ENCODE peak calls at places on chromosome 19, in four cellular contexts. C, V, T and B are unnamed samples.
A peak's percentile ranks its signal among the peaks of the same experiment; 100 is the strongest.

GRCh38 chr19:18366027-18366435 is 19.9 kb upstream of the GDF15 start:
- DNase-seq in T (no peak), C (no peak), V (no peak), B (no peak)

GRCh38 chr19:52155596-52156359 is 15.6 kb downstream of the ZNF836 start:
- DNase-seq in C (no peak), V (no peak), T (no peak), B (no peak)

GRCh38 chr19:55005684-55006488 is 32.2 kb downstream of the GP6 start:
- DNase-seq in T (peak; percentile 4), V (no peak), C (no peak), B (no peak)

GRCh38 chr19:1648156-1648925 is 4.1 kb downstream of the TCF3 start:
- DNase-seq in C (no peak), V (no peak), T (no peak), B (no peak)

GRCh38 chr19:1445185-1445931 is 4.6 kb upstream of the APC2 start:
- DNase-seq in C (peak; percentile 70), T (peak; percentile 57), V (peak; percentile 46), B (peak; percentile 67)

GRCh38 chr19:12733369-12733896 is 1.1 kb downstream of the TRIR start:
- DNase-seq in V (no peak), T (no peak), C (no peak), B (no peak)

GRCh38 chr19:44587863-44588752 is 25.3 kb upstream of the IGSF23 start:
- DNase-seq in V (no peak), C (no peak), T (no peak), B (peak; percentile 71)

GRCh38 chr19:12720851-12721655 is 2.7 kb downstream of the TNPO2 start:
- DNase-seq in C (peak; percentile 54), V (no peak), T (no peak), B (no peak)

GRCh38 chr19:52590728-52591127 is 20.6 kb downstream of the ZNF701 start:
- DNase-seq in C (no peak), T (no peak), V (no peak), B (no peak)

GRCh38 chr19:35774274-35775045 is 904 bp upstream of the ARHGAP33 start:
- DNase-seq in V (no peak), T (no peak), C (no peak), B (no peak)

GRCh38 chr19:328025-328505 is 16.5 kb downstream of the MIER2 start:
- DNase-seq in V (no peak), C (no peak), T (no peak), B (no peak)

GRCh38 chr19:674282-675151 is 1.7 kb upstream of the FSTL3 start:
- DNase-seq in V (no peak), T (no peak), C (no peak), B (no peak)

GRCh38 chr19:16274466-16274865 is 50.2 kb upstream of the KLF2 start:
- DNase-seq in V (no peak), T (no peak), C (no peak), B (no peak)

GRCh38 chr19:35901854-35902661 is at the start of gene HCST:
- DNase-seq in T (no peak), V (no peak), C (peak; percentile 39), B (no peak)

GRCh38 chr19:33905937-33906577 is 109.4 kb downstream of the KCTD15 start:
- DNase-seq in C (peak; percentile 83), T (no peak), V (peak; percentile 80), B (no peak)

DNA sequence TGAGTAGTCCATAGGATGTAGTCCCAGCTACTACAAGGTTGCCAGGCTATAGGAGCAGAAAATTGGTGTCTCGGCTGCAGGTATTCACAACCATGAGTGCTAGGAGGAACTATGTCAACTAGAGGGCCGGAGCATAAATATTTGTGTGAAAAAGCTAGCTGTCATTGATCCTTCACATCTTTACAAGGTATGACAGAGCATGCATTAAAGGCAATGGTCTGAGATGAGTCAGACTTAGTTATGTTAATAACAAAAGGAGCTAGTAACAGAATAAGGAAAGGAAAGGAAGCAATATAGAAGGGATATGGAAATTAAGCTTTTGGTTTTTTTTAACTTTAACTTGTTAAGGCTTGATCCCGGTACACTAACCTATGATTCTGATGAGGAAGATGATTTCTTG is 40.9 kb upstream of the PSG9 start:
- DNase-seq in T (no peak), C (no peak), V (no peak), B (no peak)
- H3K27me3 ChIP-seq in T (peaks cover 3% of the 10 kb centered on the region), C (no peaks in the 10 kb centered on the region), V (no peaks in the 10 kb centered on the region), B (no peaks in the 10 kb centered on the region)

GRCh38 chr19:50326101-50326664 is 3.0 kb downstream of the KCNC3 start:
- DNase-seq in V (no peak), C (no peak), T (no peak), B (no peak)
- H3K4me3 ChIP-seq in V (peak overlapping the region; percentile 20), C (no peak overlapping the region), T (no peak overlapping the region), B (no peak overlapping the region)

GRCh38 chr19:29529646-29530548 is 4.1 kb downstream of the VSTM2B start:
- DNase-seq in V (no peak), C (no peak), T (no peak), B (no peak)
- H3K27me3 ChIP-seq in V (peaks cover 54% of the 10 kb centered on the region), C (peaks cover 63% of the 10 kb centered on the region), T (peaks cover 10% of the 10 kb centered on the region), B (peaks cover 50% of the 10 kb centered on the region)

GRCh38 chr19:3142292-3142670 is 6.4 kb downstream of the GNA15 start:
- DNase-seq in C (peak; percentile 21), V (no peak), T (no peak), B (peak; percentile 87)
- H3K4me3 ChIP-seq in C (no peak overlapping the region), V (no peak overlapping the region), T (no peak overlapping the region), B (no peak overlapping the region)

DNA sequence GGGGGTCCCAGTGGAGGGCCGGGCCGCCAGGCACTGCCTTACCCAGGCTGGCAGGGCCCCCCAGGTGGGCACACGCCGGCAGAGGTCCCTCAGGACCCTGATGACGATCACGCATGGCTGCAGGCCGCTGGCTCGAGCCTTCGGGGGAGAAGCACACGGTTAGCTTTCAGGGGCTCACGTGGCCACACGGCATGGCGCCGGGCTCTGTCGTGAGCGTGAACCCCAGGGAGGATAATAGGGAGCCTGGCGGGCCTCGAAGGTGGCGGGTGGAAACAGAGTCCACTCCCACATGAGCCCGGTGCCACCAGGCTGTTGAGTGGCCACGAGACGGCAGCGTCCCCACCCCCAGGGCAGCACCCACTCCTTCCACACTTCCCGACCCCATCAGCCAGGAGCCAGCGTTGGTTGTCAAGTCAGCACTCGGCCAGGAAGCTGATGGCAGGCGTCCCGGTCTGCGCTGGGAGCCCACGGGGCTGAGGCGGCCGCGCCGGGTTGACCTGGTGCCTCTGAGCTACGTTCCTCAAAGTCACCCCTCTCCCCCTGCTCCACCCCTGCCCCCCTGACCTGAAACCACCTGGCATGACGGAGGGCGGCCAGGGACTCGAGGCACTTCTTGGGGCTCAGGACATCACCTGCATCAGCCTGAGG is 24.7 kb upstream of the MATK start:
- DNase-seq in C (no peak), T (no peak), V (no peak), B (no peak)
- H3K27me3 ChIP-seq in C (no peaks in the 10 kb centered on the region), T (no peaks in the 10 kb centered on the region), V (no peaks in the 10 kb centered on the region), B (peaks cover 22% of the 10 kb centered on the region)

GRCh38 chr19:4598712-4599111 is 39.2 kb upstream of the SEMA6B start:
- DNase-seq in T (no peak), V (no peak), C (no peak), B (no peak)

GRCh38 chr19:4600082-4600481 is 39.2 kb upstream of the TNFAIP8L1 start:
- DNase-seq in V (no peak), C (no peak), T (no peak), B (no peak)

GRCh38 chr19:4597278-4597974 is 37.9 kb upstream of the SEMA6B start:
- DNase-seq in C (no peak), T (no peak), V (no peak), B (no peak)

GRCh38 chr19:4596033-4596904 is 36.8 kb upstream of the SEMA6B start:
- DNase-seq in C (no peak), T (no peak), V (no peak), B (no peak)

GRCh38 chr19:4597975-4598671 is 38.6 kb upstream of the SEMA6B start:
- DNase-seq in V (no peak), T (peak; percentile 24), C (no peak), B (no peak)
- H3K4me3 ChIP-seq in V (peak overlapping the region; percentile 14), T (no peak overlapping the region), C (no peak overlapping the region), B (no peak overlapping the region)

GRCh38 chr19:29084266-29084665 is 128.7 kb downstream of the UQCRFS1 start:
- DNase-seq in V (no peak), C (no peak), T (no peak), B (no peak)

GRCh38 chr19:29088761-29089160 is 124.2 kb downstream of the UQCRFS1 start:
- DNase-seq in V (no peak), T (no peak), C (no peak), B (no peak)

GRCh38 chr19:29086182-29086581 is 126.8 kb downstream of the UQCRFS1 start:
- DNase-seq in T (no peak), C (no peak), V (no peak), B (no peak)

GRCh38 chr19:29085630-29086029 is 127.3 kb downstream of the UQCRFS1 start:
- DNase-seq in T (no peak), V (no peak), C (no peak), B (no peak)

GRCh38 chr19:29086646-29087045 is 126.3 kb downstream of the UQCRFS1 start:
- DNase-seq in C (no peak), V (no peak), T (no peak), B (no peak)
- H3K27me3 ChIP-seq in C (no peaks in the 10 kb centered on the region), V (no peaks in the 10 kb centered on the region), T (no peaks in the 10 kb centered on the region), B (no peaks in the 10 kb centered on the region)

GRCh38 chr19:58108546-58108817 is 10.5 kb upstream of the ZSCAN18 start:
- DNase-seq in T (no peak), C (no peak), V (no peak), B (no peak)
- H3K4me3 ChIP-seq in T (no peak overlapping the region), C (no peak overlapping the region), V (no peak overlapping the region), B (no peak overlapping the region)

GRCh38 chr19:42412223-42412622 is 15.0 kb downstream of the LIPE start:
- DNase-seq in T (no peak), V (no peak), C (no peak), B (no peak)
- H3K27me3 ChIP-seq in T (no peaks in the 10 kb centered on the region), V (no peaks in the 10 kb centered on the region), C (no peaks in the 10 kb centered on the region), B (no peaks in the 10 kb centered on the region)